ENCODE peak calls at places on chromosomes 7 and 10, in nine cellular contexts. N is epithelial cell of esophagus, E is AG10803, I is WTC11, J is osteocyte, Q is mucosa of descending colon, S is GM19239, M is ecto neural progenitor cell, P is GM03348. A is an unnamed sample.

GRCh38 chr10:68106656-68107055 is 2.6 kb upstream of the MYPN start:
- DNase-seq in M (no peak), P (peak; percentile 69), S (no peak), N (peak; percentile 72), Q (no peak), J (no peak), E (peak; percentile 95), I (no peak), A (no peak)

GRCh38 chr7:24457215-24457549 is 116.1 kb upstream of the PALS2 start:
- DNase-seq in M (no peak), E (no peak), I (no peak), P (no peak), S (no peak), J (no peak), Q (no peak), N (no peak), A (no peak)

GRCh38 chr10:98344589-98345038 is 70.4 kb downstream of the PYROXD2 start:
- DNase-seq in N (no peak), E (peak; percentile 99), Q (peak; percentile 48), S (no peak), P (peak; percentile 81), J (no peak), I (no peak), M (no peak), A (no peak)

GRCh38 chr10:20623561-20623960 is 273.6 kb downstream of the NEBL start:
- DNase-seq in N (no peak), S (no peak), P (no peak), M (no peak), E (no peak), J (no peak), I (no peak), Q (no peak), A (no peak)

GRCh38 chr10:47350671-47351640 is 2.8 kb downstream of the RBP3 start:
- DNase-seq in J (no peak), M (no peak), I (no peak), N (no peak), Q (no peak), P (no peak), E (no peak), S (no peak), A (no peak)

GRCh38 chr10:546971-547590 is 142.4 kb downstream of the DIP2C start:
- DNase-seq in E (no peak), I (no peak), J (no peak), S (no peak), N (peak; percentile 59), M (no peak), Q (no peak), P (no peak), A (no peak)

GRCh38 chr10:58743466-58744115 is 230.9 kb downstream of the BICC1 start:
- DNase-seq in J (no peak), E (peak; percentile 54), I (peak; percentile 16), M (peak; percentile 68), P (no peak), Q (no peak), S (no peak), N (no peak), A (no peak)

GRCh38 chr7:155544485-155544884 is 1.9 kb downstream of the CNPY1 start:
- DNase-seq in I (no peak), P (no peak), E (no peak), J (no peak), N (no peak), Q (no peak), S (no peak), M (no peak), A (no peak)

GRCh38 chr10:132395704-132396494 is 1.1 kb upstream of the PWWP2B start:
- DNase-seq in I (peak; percentile 81), E (peak; percentile 51), J (no peak), S (no peak), Q (peak; percentile 88), P (peak; percentile 59), M (peak; percentile 84), N (no peak), A (no peak)

GRCh38 chr7:92135100-92135429 is 788 bp upstream of the CYP51A1 start:
- DNase-seq in E (peak; percentile 8), S (no peak), I (no peak), M (no peak), N (peak; percentile 47), P (peak; percentile 12), J (no peak), Q (no peak), A (peak; percentile 3)

GRCh38 chr7:23369100-23369499 is 70.0 kb downstream of the MALSU1 start:
- DNase-seq in Q (no peak), J (no peak), E (no peak), M (no peak), N (no peak), S (no peak), I (no peak), P (no peak), A (no peak)

GRCh38 chr7:103958284-103958818 is 31.1 kb downstream of the RELN start:
- DNase-seq in I (no peak), J (no peak), N (no peak), P (no peak), Q (no peak), M (no peak), S (no peak), E (no peak), A (no peak)

GRCh38 chr7:22586806-22587180 is 86.8 kb upstream of the STEAP1B start:
- DNase-seq in J (no peak), M (no peak), I (no peak), P (peak; percentile 43), S (no peak), Q (no peak), N (peak; percentile 57), E (peak; percentile 61), A (no peak)

GRCh38 chr10:110432814-110433565 is 64.7 kb upstream of the DUSP5 start:
- DNase-seq in Q (no peak), S (no peak), E (no peak), P (no peak), J (no peak), I (peak; percentile 0), M (no peak), N (no peak), A (no peak)

GRCh38 chr7:100867040-100867795 is at the start of gene TRIP6:
- DNase-seq in M (peak; percentile 83), P (peak; percentile 98), E (peak; percentile 94), S (peak; percentile 76), I (peak; percentile 91), Q (peak; percentile 87), N (peak; percentile 82), J (peak; percentile 95), A (peak; percentile 79)

GRCh38 chr7:130960208-130960988 is 226.4 kb upstream of the KLF14 start:
- DNase-seq in J (no peak), P (peak; percentile 80), N (peak; percentile 97), Q (no peak), M (no peak), E (peak; percentile 99), S (no peak), I (no peak), A (no peak)

GRCh38 chr7:132092106-132092505 is 484.2 kb downstream of the PLXNA4 start:
- DNase-seq in M (no peak), N (no peak), P (no peak), S (no peak), J (no peak), I (no peak), Q (no peak), E (no peak), A (no peak)

GRCh38 chr7:151570366-151570915 is 50.7 kb upstream of the RHEB start:
- DNase-seq in I (no peak), N (peak; percentile 23), S (no peak), E (peak; percentile 35), J (no peak), Q (no peak), P (peak; percentile 41), M (no peak), A (no peak)

GRCh38 chr10:8279598-8279997 is 225.1 kb downstream of the GATA3 start:
- DNase-seq in N (peak; percentile 55), E (no peak), P (peak; percentile 21), J (no peak), I (no peak), M (no peak), S (no peak), Q (no peak), A (no peak)

GRCh38 chr7:2707481-2707880 is 19.5 kb downstream of the AMZ1 start:
- DNase-seq in N (no peak), M (no peak), E (no peak), P (no peak), S (no peak), Q (no peak), J (no peak), I (no peak), A (no peak)

GRCh38 chr10:24894309-24894708 is 58.1 kb downstream of the PRTFDC1 start:
- DNase-seq in N (no peak), S (no peak), Q (no peak), E (peak; percentile 60), M (no peak), J (no peak), I (no peak), P (peak; percentile 34), A (no peak)

GRCh38 chr10:104146871-104147270 is 24.9 kb downstream of the SFR1 start:
- DNase-seq in S (no peak), P (no peak), I (no peak), Q (no peak), M (no peak), N (no peak), E (no peak), J (no peak), A (no peak)

GRCh38 chr10:71049994-71050393 is 161.6 kb upstream of the PCBD1 start:
- DNase-seq in E (no peak), I (no peak), N (no peak), S (no peak), P (no peak), Q (no peak), J (no peak), M (no peak), A (no peak)

GRCh38 chr10:129777687-129778086 is 186.4 kb downstream of the EBF3 start:
- DNase-seq in N (no peak), E (no peak), P (no peak), J (no peak), I (no peak), M (no peak), S (no peak), Q (no peak), A (no peak)

GRCh38 chr10:114271779-114272167 is 32.7 kb downstream of the VWA2 start:
- DNase-seq in S (no peak), J (no peak), E (peak; percentile 96), M (no peak), Q (no peak), N (peak; percentile 96), P (peak; percentile 91), I (no peak), A (no peak)

GRCh38 chr7:135964254-135964653 is 12.9 kb downstream of the MTPN start:
- DNase-seq in N (no peak), I (no peak), Q (no peak), S (no peak), J (no peak), P (peak; percentile 30), M (no peak), E (peak; percentile 51), A (no peak)

GRCh38 chr10:27496137-27496536 is 8.0 kb upstream of the RAB18 start:
- DNase-seq in N (no peak), S (no peak), J (no peak), E (no peak), P (no peak), Q (no peak), I (no peak), M (no peak), A (no peak)

GRCh38 chr10:112696587-112696986 is 249.6 kb downstream of the VTI1A start:
- DNase-seq in J (no peak), S (no peak), Q (no peak), E (no peak), P (no peak), N (no peak), I (no peak), M (no peak), A (no peak)

GRCh38 chr10:97765201-97765600 is 6.6 kb downstream of the SFRP5 start:
- DNase-seq in Q (peak; percentile 42), P (no peak), J (no peak), S (no peak), I (no peak), M (no peak), E (no peak), N (no peak), A (no peak)

GRCh38 chr7:116395125-116395791 is 104.3 kb upstream of the CAV2 start:
- DNase-seq in J (no peak), M (no peak), N (peak; percentile 96), E (peak; percentile 90), P (peak; percentile 85), I (no peak), S (no peak), Q (no peak), A (no peak)

GRCh38 chr10:1044146-1044545 is 4.8 kb downstream of the IDI1 start:
- DNase-seq in I (no peak), N (no peak), P (no peak), E (no peak), M (no peak), S (no peak), Q (no peak), J (no peak), A (no peak)

A was measured in GM12892.